ENCODE peak calls at places on chromosomes 3 and 15, in seven cellular contexts. One of them, this sample, is unnamed.

GRCh38 chr3:126261037-126261436 is 80.7 kb upstream of the ALDH1L1 start:
- DNase-seq in A549: no peak
- DNase-seq in stomach: peak
- DNase-seq in gastrocnemius medialis: peak
- DNase-seq in tibial nerve: peak
- DNase-seq in GM12878: no peak
- DNase-seq in BJ: no peak
- DNase-seq in this sample: no peak

GRCh38 chr3:170054204-170054603 is 16.4 kb downstream of the GPR160 start:
- DNase-seq in gastrocnemius medialis: no peak
- DNase-seq in GM12878: no peak
- DNase-seq in stomach: no peak
- DNase-seq in BJ: no peak
- DNase-seq in A549: peak
- DNase-seq in tibial nerve: no peak
- DNase-seq in this sample: no peak

GRCh38 chr3:130539005-130539404 is 22.0 kb downstream of the COL6A6 start:
- DNase-seq in stomach: peak
- DNase-seq in A549: peak
- DNase-seq in gastrocnemius medialis: no peak
- DNase-seq in tibial nerve: peak
- DNase-seq in BJ: no peak
- DNase-seq in GM12878: no peak
- DNase-seq in this sample: no peak

GRCh38 chr15:34769711-34770110 is 14.9 kb upstream of the GJD2 start:
- DNase-seq in GM12878: no peak
- DNase-seq in stomach: no peak
- DNase-seq in tibial nerve: no peak
- DNase-seq in A549: no peak
- DNase-seq in BJ: no peak
- DNase-seq in gastrocnemius medialis: no peak
- DNase-seq in this sample: no peak

GRCh38 chr3:40800343-40800742 is 275.6 kb downstream of the ZNF621 start:
- DNase-seq in tibial nerve: peak
- DNase-seq in gastrocnemius medialis: peak
- DNase-seq in GM12878: no peak
- DNase-seq in stomach: no peak
- DNase-seq in A549: peak
- DNase-seq in BJ: peak
- DNase-seq in this sample: no peak

GRCh38 chr15:60494108-60494507 is 15.2 kb upstream of the ICE2 start:
- DNase-seq in tibial nerve: no peak
- DNase-seq in stomach: no peak
- DNase-seq in GM12878: no peak
- DNase-seq in BJ: no peak
- DNase-seq in A549: no peak
- DNase-seq in gastrocnemius medialis: no peak
- DNase-seq in this sample: no peak

GRCh38 chr3:112391648-112392047 is 58.7 kb downstream of the CD200 start:
- DNase-seq in GM12878: no peak
- DNase-seq in BJ: no peak
- DNase-seq in gastrocnemius medialis: no peak
- DNase-seq in stomach: no peak
- DNase-seq in tibial nerve: no peak
- DNase-seq in A549: no peak
- DNase-seq in this sample: no peak

GRCh38 chr3:113275876-113276580 is 64.7 kb downstream of the BOC start:
- DNase-seq in gastrocnemius medialis: peak
- DNase-seq in tibial nerve: peak
- DNase-seq in stomach: no peak
- DNase-seq in GM12878: peak
- DNase-seq in A549: no peak
- DNase-seq in BJ: no peak
- DNase-seq in this sample: no peak

GRCh38 chr3:59581000-59581399 is 531.2 kb upstream of the CFAP20DC start:
- DNase-seq in tibial nerve: no peak
- DNase-seq in GM12878: no peak
- DNase-seq in stomach: no peak
- DNase-seq in gastrocnemius medialis: no peak
- DNase-seq in BJ: no peak
- DNase-seq in A549: no peak
- DNase-seq in this sample: no peak

GRCh38 chr3:128950223-128950938 is 43.5 kb downstream of the CFAP92 start:
- DNase-seq in BJ: no peak
- DNase-seq in A549: peak
- DNase-seq in tibial nerve: no peak
- DNase-seq in stomach: no peak
- DNase-seq in GM12878: no peak
- DNase-seq in gastrocnemius medialis: no peak
- DNase-seq in this sample: no peak

GRCh38 chr3:38404286-38404685 is 49.4 kb upstream of the ACVR2B start:
- DNase-seq in tibial nerve: no peak
- DNase-seq in A549: no peak
- DNase-seq in stomach: no peak
- DNase-seq in gastrocnemius medialis: peak
- DNase-seq in GM12878: no peak
- DNase-seq in BJ: peak
- DNase-seq in this sample: no peak

GRCh38 chr15:38486946-38487345 is 33.0 kb downstream of the FAM98B start:
- DNase-seq in stomach: no peak
- DNase-seq in GM12878: no peak
- DNase-seq in A549: no peak
- DNase-seq in gastrocnemius medialis: no peak
- DNase-seq in BJ: no peak
- DNase-seq in tibial nerve: no peak
- DNase-seq in this sample: no peak

GRCh38 chr15:87527416-87527815 is 729.1 kb downstream of the NTRK3 start:
- DNase-seq in stomach: no peak
- DNase-seq in GM12878: no peak
- DNase-seq in gastrocnemius medialis: peak
- DNase-seq in A549: no peak
- DNase-seq in BJ: no peak
- DNase-seq in tibial nerve: no peak
- DNase-seq in this sample: no peak

GRCh38 chr3:44000586-44000985 is 241.1 kb upstream of the TOPAZ1 start:
- DNase-seq in gastrocnemius medialis: no peak
- DNase-seq in A549: peak
- DNase-seq in stomach: no peak
- DNase-seq in GM12878: no peak
- DNase-seq in BJ: no peak
- DNase-seq in tibial nerve: no peak
- DNase-seq in this sample: no peak

GRCh38 chr15:93087825-93088199 is 1.2 kb downstream of the RGMA start:
- DNase-seq in tibial nerve: peak
- DNase-seq in stomach: peak
- DNase-seq in GM12878: peak
- DNase-seq in gastrocnemius medialis: peak
- DNase-seq in A549: peak
- DNase-seq in BJ: no peak
- DNase-seq in this sample: no peak

GRCh38 chr3:189269356-189269755 is 97.6 kb downstream of the TPRG1 start:
- DNase-seq in tibial nerve: no peak
- DNase-seq in stomach: no peak
- DNase-seq in GM12878: no peak
- DNase-seq in BJ: no peak
- DNase-seq in gastrocnemius medialis: no peak
- DNase-seq in A549: no peak
- DNase-seq in this sample: no peak

GRCh38 chr3:151146071-151146730 is 56.8 kb downstream of the GPR171 start:
- DNase-seq in tibial nerve: peak
- DNase-seq in stomach: peak
- DNase-seq in BJ: peak
- DNase-seq in A549: peak
- DNase-seq in GM12878: peak
- DNase-seq in gastrocnemius medialis: peak
- DNase-seq in this sample: peak

GRCh38 chr3:851098-851790 is 241.6 kb upstream of the CNTN6 start:
- DNase-seq in stomach: no peak
- DNase-seq in BJ: no peak
- DNase-seq in tibial nerve: no peak
- DNase-seq in gastrocnemius medialis: no peak
- DNase-seq in GM12878: no peak
- DNase-seq in A549: no peak
- DNase-seq in this sample: no peak

GRCh38 chr3:66195347-66195783 is 25.4 kb upstream of the SLC25A26 start:
- DNase-seq in GM12878: no peak
- DNase-seq in BJ: peak
- DNase-seq in A549: no peak
- DNase-seq in gastrocnemius medialis: peak
- DNase-seq in tibial nerve: no peak
- DNase-seq in stomach: peak
- DNase-seq in this sample: no peak

GRCh38 chr15:43518073-43518761 is 809 bp downstream of the MAP1A start:
- DNase-seq in A549: no peak
- DNase-seq in tibial nerve: no peak
- DNase-seq in gastrocnemius medialis: no peak
- DNase-seq in BJ: no peak
- DNase-seq in stomach: no peak
- DNase-seq in GM12878: no peak
- DNase-seq in this sample: no peak

GRCh38 chr3:181985386-181985785 is 273.7 kb downstream of the SOX2 start:
- DNase-seq in GM12878: no peak
- DNase-seq in tibial nerve: no peak
- DNase-seq in stomach: no peak
- DNase-seq in A549: no peak
- DNase-seq in BJ: no peak
- DNase-seq in gastrocnemius medialis: no peak
- DNase-seq in this sample: no peak

GRCh38 chr3:159766563-159767185 is 222.0 kb upstream of the IL12A start:
- DNase-seq in A549: peak
- DNase-seq in GM12878: no peak
- DNase-seq in tibial nerve: no peak
- DNase-seq in stomach: no peak
- DNase-seq in BJ: no peak
- DNase-seq in gastrocnemius medialis: no peak
- DNase-seq in this sample: no peak

GRCh38 chr3:27105904-27106303 is 263.3 kb downstream of the NEK10 start:
- DNase-seq in BJ: no peak
- DNase-seq in A549: no peak
- DNase-seq in tibial nerve: no peak
- DNase-seq in stomach: no peak
- DNase-seq in gastrocnemius medialis: no peak
- DNase-seq in GM12878: no peak
- DNase-seq in this sample: no peak
- TF ChIP-seq CTCF in BJ: peak
- TF ChIP-seq CTCF in A549: peak
- TF ChIP-seq CTCF in tibial nerve: no peak
- TF ChIP-seq CTCF in stomach: no peak
- TF ChIP-seq CTCF in gastrocnemius medialis: no peak
- TF ChIP-seq CTCF in GM12878: no peak
- TF ChIP-seq CTCF in this sample: peak

DNA sequence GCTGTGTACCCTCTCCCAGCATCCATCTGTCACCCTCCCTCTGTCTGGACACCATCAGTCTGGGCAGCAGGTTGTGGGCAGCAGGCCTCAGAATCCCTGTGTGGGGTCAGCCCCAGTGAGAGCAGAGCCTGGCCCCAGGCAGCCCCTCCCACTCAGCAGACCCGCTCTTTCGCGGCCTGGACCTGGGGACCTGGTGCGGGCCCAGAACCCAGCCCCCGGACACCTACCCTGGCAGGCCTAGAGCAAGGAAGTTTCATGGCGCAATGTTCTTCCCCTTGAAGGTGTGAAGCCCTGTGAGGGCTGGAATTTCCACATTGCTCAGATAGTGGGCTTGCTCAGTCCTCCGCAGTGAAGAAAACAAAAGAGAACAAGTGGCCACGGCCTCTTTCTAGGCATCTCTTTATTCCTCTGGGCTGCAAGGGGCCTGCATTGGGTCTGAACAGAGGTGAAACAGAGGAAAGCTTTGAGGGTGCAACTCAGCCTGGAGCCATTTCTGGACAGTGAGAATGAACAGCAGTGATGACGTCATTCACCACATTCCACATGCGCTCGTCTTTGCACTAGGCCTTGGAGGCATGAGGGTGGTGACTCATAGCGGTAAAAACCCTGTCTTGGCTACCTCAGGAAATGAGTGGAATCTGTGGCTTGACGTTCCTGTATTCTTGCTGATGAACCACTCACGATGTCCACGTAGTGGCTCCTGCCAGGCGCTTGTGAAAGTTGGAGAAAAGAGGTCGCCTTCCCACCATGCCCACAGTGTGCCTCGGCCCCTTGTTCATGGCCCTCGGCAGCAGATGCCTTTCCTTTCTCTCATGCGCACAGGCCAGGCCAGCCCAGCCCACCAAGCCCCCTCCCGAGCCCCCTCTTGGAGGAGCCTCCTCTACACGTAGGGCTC is 66.1 kb downstream of the SLC30A4 start:
- DNase-seq in tibial nerve: peak
- DNase-seq in gastrocnemius medialis: peak
- DNase-seq in stomach: peak
- DNase-seq in A549: peak
- DNase-seq in BJ: peak
- DNase-seq in GM12878: peak
- DNase-seq in this sample: no peak
- H3K4me3 ChIP-seq in tibial nerve: no peak
- H3K4me3 ChIP-seq in gastrocnemius medialis: no peak
- H3K4me3 ChIP-seq in stomach: no peak
- H3K4me3 ChIP-seq in A549: no peak
- H3K4me3 ChIP-seq in BJ: no peak
- H3K4me3 ChIP-seq in GM12878: no peak
- H3K4me3 ChIP-seq in this sample: no peak

GRCh38 chr3:14369675-14370669 is 32.4 kb upstream of the SLC6A6 start:
- DNase-seq in BJ: no peak
- DNase-seq in stomach: peak
- DNase-seq in A549: peak
- DNase-seq in gastrocnemius medialis: peak
- DNase-seq in GM12878: no peak
- DNase-seq in tibial nerve: no peak
- DNase-seq in this sample: peak

GRCh38 chr3:14370719-14371572 is 31.5 kb upstream of the SLC6A6 start:
- DNase-seq in A549: no peak
- DNase-seq in tibial nerve: no peak
- DNase-seq in stomach: no peak
- DNase-seq in GM12878: no peak
- DNase-seq in BJ: no peak
- DNase-seq in gastrocnemius medialis: no peak
- DNase-seq in this sample: no peak

GRCh38 chr3:14373753-14374376 is 28.5 kb upstream of the SLC6A6 start:
- DNase-seq in BJ: no peak
- DNase-seq in A549: no peak
- DNase-seq in GM12878: no peak
- DNase-seq in stomach: no peak
- DNase-seq in gastrocnemius medialis: no peak
- DNase-seq in tibial nerve: no peak
- DNase-seq in this sample: no peak

GRCh38 chr3:14372587-14372986 is 29.8 kb upstream of the SLC6A6 start:
- DNase-seq in A549: no peak
- DNase-seq in gastrocnemius medialis: no peak
- DNase-seq in tibial nerve: no peak
- DNase-seq in BJ: no peak
- DNase-seq in stomach: no peak
- DNase-seq in GM12878: no peak
- DNase-seq in this sample: no peak

GRCh38 chr3:14371573-14372474 is 30.6 kb upstream of the SLC6A6 start:
- DNase-seq in gastrocnemius medialis: peak
- DNase-seq in stomach: peak
- DNase-seq in tibial nerve: peak
- DNase-seq in A549: peak
- DNase-seq in BJ: peak
- DNase-seq in GM12878: no peak
- DNase-seq in this sample: peak
- TF ChIP-seq CTCF in gastrocnemius medialis: no peak
- TF ChIP-seq CTCF in stomach: no peak
- TF ChIP-seq CTCF in tibial nerve: no peak
- TF ChIP-seq CTCF in A549: no peak
- TF ChIP-seq CTCF in BJ: peak
- TF ChIP-seq CTCF in GM12878: no peak
- TF ChIP-seq CTCF in this sample: peak

GRCh38 chr15:65376767-65377104 is 1.1 kb downstream of the IGDCC3 start:
- DNase-seq in BJ: no peak
- DNase-seq in GM12878: no peak
- DNase-seq in stomach: no peak
- DNase-seq in tibial nerve: no peak
- DNase-seq in gastrocnemius medialis: no peak
- DNase-seq in A549: no peak
- DNase-seq in this sample: no peak
- H3K4me3 ChIP-seq in BJ: peak
- H3K4me3 ChIP-seq in GM12878: no peak
- H3K4me3 ChIP-seq in stomach: peak
- H3K4me3 ChIP-seq in tibial nerve: peak
- H3K4me3 ChIP-seq in gastrocnemius medialis: peak
- H3K4me3 ChIP-seq in A549: peak
- H3K4me3 ChIP-seq in this sample: peak